ENCODE peak calls at places on chromosomes 1 and 21, in four cellular contexts. J is colonic mucosa, O is nephron progenitor cell, V is mesothelial cell of epicardium. Y is an unnamed sample.

GRCh38 chr21:32861871-32862270 is 90.3 kb upstream of the PAXBP1 start:
- DNase-seq in J (no peak), O (no peak), V (no peak), Y (no peak)

GRCh38 chr1:60510162-60510561 is 436.6 kb upstream of the C1orf87 start:
- DNase-seq in J (no peak), O (no peak), V (no peak), Y (no peak)

GRCh38 chr1:43367026-43367903 is 546 bp downstream of the ELOVL1 start:
- DNase-seq in J (peak; percentile 44), O (peak; percentile 31), V (peak; percentile 51), Y (peak; percentile 75)

GRCh38 chr1:33825506-33825905 is 38.4 kb upstream of the HMGB4 start:
- DNase-seq in J (no peak), O (no peak), V (no peak), Y (no peak)

GRCh38 chr1:154567386-154568164 is at the start of gene CHRNB2:
- DNase-seq in J (peak; percentile 50), O (peak; percentile 95), V (peak; percentile 93), Y (peak; percentile 83)

GRCh38 chr1:224259986-224260385 is 70.0 kb downstream of the NVL start:
- DNase-seq in J (no peak), O (no peak), V (no peak), Y (no peak)

GRCh38 chr1:173421789-173422188 is 55.3 kb upstream of the PRDX6 start:
- DNase-seq in J (no peak), O (no peak), V (no peak), Y (no peak)

GRCh38 chr1:11400155-11400554 is 78.8 kb upstream of the DISP3 start:
- DNase-seq in J (no peak), O (no peak), V (no peak), Y (no peak)

GRCh38 chr1:22508329-22508728 is 55.0 kb upstream of the EPHA8 start:
- DNase-seq in J (no peak), O (no peak), V (no peak), Y (no peak)

GRCh38 chr1:160911441-160911840 is 26.5 kb upstream of the ITLN1 start:
- DNase-seq in J (no peak), O (no peak), V (no peak), Y (no peak)

GRCh38 chr1:224502459-224503160 is 68.0 kb upstream of the WDR26 start:
- DNase-seq in J (peak; percentile 75), O (no peak), V (no peak), Y (no peak)

GRCh38 chr1:107950434-107950833 is 14.5 kb downstream of the VAV3 start:
- DNase-seq in J (no peak), O (no peak), V (no peak), Y (no peak)

GRCh38 chr1:184061396-184062003 is 10.0 kb downstream of the TSEN15 start:
- DNase-seq in J (no peak), O (no peak), V (no peak), Y (no peak)

GRCh38 chr1:168469690-168470089 is 74.1 kb downstream of the XCL2 start:
- DNase-seq in J (peak; percentile 70), O (no peak), V (no peak), Y (no peak)

DNA sequence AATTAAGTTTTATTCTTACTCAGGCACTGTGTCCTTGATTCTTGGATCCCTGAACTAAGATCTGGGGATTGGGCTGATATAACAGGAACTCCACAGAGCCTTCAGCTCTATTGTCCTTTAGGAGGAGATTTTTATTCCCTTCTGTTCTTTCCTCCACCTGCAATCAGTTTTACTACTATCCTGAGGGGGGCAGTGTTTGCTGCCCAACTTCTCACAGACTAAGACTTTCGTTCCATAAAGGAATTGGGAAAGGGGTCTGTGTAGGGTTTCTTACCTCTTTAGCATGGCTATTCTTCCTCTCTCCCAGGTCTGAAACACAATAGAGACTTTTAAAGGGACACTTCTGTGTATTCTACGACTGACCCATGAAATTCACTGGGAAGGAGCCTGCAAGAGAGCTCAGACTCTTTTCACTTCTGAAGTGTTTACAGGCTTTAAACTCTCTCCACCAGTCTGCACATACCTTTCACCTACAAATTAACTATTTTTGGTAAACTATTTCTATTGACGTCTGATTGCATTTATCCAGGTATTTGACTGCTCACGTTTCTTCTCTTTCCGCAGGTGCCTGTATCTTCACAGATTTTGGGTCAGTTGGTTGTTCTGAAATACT is 103.3 kb upstream of the DEPDC1 start:
- DNase-seq in J (no peak), O (no peak), V (no peak), Y (peak; percentile 12)
- TF ChIP-seq CTCF in J (peak; percentile 24), O (peak; percentile 13), V (peak; percentile 18), Y (peak; percentile 23)

DNA sequence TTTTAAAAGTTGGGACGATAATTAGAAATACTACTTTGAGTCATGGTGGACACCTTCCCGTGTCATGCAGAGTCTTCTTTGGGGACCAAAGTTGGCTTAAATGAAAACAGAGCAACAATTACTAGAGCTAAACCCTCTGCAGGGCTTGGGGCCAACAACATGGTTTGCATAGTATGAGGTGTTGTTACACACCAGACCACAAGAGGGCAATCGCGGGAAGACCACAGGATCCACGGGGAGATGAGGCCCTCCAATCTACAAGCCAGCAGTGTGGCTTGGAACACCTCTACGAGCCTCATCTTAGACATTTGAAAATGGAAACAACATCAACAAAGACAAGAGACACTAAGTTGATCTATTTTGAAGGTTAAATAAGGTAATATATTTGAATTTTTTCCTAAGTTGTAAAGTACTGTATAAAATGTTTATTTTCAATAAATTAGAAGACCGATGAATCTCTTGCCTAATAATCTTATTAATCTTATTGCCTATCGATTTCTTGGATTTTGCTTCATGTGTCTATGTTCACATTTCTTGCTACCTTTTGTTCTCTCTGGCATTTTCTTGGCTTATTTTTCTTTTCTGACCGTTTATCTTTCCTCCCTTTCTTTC is 8.2 kb upstream of the SMCP start:
- DNase-seq in J (peak; percentile 69), O (peak; percentile 74), V (peak; percentile 78), Y (peak; percentile 78)
- TF ChIP-seq CTCF in J (peak; percentile 53), O (peak; percentile 66), V (peak; percentile 79), Y (peak; percentile 86)

GRCh38 chr1:24909388-24909898 is 20.6 kb downstream of the RUNX3 start:
- DNase-seq in J (peak; percentile 80), O (peak; percentile 72), V (no peak), Y (no peak)
- TF ChIP-seq CTCF in J (peak; percentile 44), O (peak; percentile 48), V (peak; percentile 44), Y (no peak)

DNA sequence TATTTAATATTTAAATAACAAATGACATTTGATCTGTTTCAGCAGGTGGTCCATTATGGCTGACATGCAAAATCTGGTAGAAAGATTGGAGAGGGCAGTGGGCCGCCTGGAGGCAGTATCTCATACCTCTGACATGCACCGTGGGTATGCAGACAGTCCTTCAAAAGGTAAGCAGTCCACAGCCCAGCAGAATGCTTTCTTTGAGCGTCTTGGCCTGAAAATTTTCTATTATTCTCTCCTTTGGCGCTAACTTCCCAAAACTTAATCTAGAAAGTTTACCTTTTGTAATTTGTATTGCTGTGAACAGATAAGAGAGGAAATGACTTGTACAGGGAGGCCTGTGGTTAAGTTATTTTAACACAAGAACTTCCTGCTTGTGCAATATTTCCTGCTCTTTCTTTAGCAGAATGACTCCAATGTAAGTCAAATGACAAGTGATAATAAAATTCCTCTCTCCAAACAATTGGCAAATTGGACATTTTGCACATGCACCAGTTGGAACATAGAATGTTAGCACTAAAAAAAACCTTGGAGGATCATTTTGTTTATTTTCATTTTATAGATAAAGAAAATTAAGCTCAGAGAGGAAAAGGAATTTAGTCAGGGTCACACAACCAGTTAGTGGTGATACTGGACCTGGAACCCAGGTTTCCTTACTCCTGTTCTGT is 18.9 kb downstream of the CAP1 start:
- DNase-seq in J (no peak), O (no peak), V (no peak), Y (peak; percentile 33)
- TF ChIP-seq CTCF in J (no peak), O (no peak), V (no peak), Y (no peak)

DNA sequence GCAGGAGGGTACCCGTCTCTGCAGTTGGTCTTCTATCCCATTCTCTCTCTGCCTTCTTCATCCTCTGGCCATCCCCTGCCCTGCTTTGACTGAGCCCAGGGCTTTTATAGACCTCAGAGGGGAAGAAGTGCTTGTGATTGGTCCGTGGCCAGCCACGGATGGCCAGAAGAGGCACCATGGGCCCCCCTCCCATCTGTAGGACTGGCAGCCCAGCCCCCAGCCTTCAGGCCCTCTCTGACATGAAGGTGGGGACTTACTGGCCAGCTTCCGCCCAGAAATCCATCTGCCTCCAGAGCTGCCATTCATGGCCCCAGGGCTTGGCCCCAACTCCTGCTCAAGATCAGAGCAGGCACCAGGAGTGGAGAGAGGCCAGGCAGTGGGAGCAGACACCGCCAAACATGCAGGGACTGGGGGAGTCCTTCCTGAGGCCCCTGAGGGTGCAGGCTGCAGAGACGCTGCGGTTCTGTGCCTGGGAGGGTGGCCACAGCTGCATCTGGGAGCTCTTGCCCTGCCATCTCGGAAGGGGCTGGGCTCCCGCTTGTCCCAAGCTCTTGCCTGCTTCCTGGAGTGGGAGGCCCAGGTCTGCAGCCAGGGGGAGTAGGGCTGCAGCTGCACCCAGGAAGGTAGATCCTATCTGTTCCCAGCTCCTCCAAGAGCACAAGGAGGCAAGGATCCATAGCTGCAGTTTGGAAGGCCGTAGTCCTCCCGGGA is 698.6 kb upstream of the B3GALT2 start:
- DNase-seq in J (no peak), O (no peak), V (no peak), Y (no peak)
- TF ChIP-seq CTCF in J (no peak), O (no peak), V (no peak), Y (no peak)

GRCh38 chr1:84428220-84428619 is 29.9 kb downstream of the DNASE2B start:
- DNase-seq in J (no peak), O (no peak), V (no peak), Y (no peak)
- TF ChIP-seq CTCF in J (no peak), O (no peak), V (no peak), Y (no peak)

DNA sequence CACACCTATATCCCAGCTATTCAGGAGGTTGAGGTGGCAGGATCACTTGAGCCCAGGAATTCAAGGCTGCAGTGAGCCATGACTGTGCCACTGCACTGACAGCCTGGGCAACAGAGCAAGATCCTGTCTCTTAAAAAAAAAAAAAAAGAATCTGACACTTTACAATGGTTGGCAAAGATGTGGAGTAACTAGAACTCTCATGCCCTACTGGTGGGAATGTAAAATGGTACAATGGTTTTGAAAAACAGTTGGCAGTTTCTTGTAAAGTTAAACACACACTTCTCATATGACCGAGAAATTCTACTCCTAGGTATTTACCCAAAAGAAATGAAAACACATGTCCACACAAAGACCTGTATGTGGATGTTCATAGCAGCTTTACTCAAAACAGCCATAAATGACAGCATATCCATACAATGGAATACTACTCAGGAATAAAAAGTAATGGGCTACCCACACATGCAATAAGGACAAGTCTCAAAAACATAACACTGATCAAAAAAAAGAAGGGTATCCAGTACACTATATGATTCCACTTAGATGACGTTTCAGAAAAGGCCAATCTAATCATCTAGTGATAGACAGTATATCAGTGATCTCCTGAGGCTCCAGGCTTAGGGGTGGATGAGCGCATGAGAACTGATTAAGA is 58.1 kb downstream of the HLCS start:
- DNase-seq in J (no peak), O (no peak), V (no peak), Y (no peak)
- TF ChIP-seq CTCF in J (no peak), O (no peak), V (peak; percentile 16), Y (no peak)

GRCh38 chr1:194102607-194103006 is 916.2 kb upstream of the B3GALT2 start:
- DNase-seq in J (no peak), O (no peak), V (no peak), Y (no peak)
- TF ChIP-seq CTCF in J (no peak), O (no peak), V (no peak), Y (no peak)

Y was measured in RWPE1.